ENCODE peak calls at places on chromosomes 13 and 19, in four cellular contexts. N, R, I and Z are unnamed samples.

GRCh38 chr13:93305886-93306285 is 79.3 kb downstream of the GPC6 start:
- DNase-seq in N (no peak), I (no peak), R (no peak), Z (no peak)

GRCh38 chr13:24931450-24932217 is 164.3 kb upstream of the PABPC3 start:
- DNase-seq in N (no peak), I (no peak), R (no peak), Z (no peak)

GRCh38 chr13:111589321-111589720 is 268.9 kb downstream of the TEX29 start:
- DNase-seq in I (no peak), R (no peak), N (no peak), Z (no peak)

GRCh38 chr13:114043421-114044053 is 69.7 kb upstream of the C13orf46 start:
- DNase-seq in N (no peak), R (peak), I (no peak), Z (no peak)

GRCh38 chr13:106596287-106596937 is 28.5 kb upstream of the ARGLU1 start:
- DNase-seq in I (no peak), N (no peak), R (no peak), Z (no peak)

GRCh38 chr19:51082641-51083040 is at the start of gene KLK14:
- DNase-seq in N (no peak), I (no peak), R (no peak), Z (no peak)

GRCh38 chr19:12112701-12113100 is 27.4 kb downstream of the ZNF20 start:
- DNase-seq in I (no peak), N (no peak), R (peak), Z (no peak)

GRCh38 chr13:84834201-84834600 is 951.9 kb upstream of the SLITRK1 start:
- DNase-seq in R (no peak), I (no peak), N (no peak), Z (no peak)

GRCh38 chr13:92317066-92317465 is 909.5 kb upstream of the GPC6 start:
- DNase-seq in R (no peak), I (no peak), N (no peak), Z (no peak)

GRCh38 chr19:54448037-54448773 is 794 bp upstream of the LENG8 start:
- DNase-seq in R (peak), I (peak), N (peak), Z (no peak)

GRCh38 chr19:21749090-21749489 is 18.3 kb downstream of the ZNF100 start:
- DNase-seq in I (no peak), N (no peak), R (no peak), Z (no peak)

GRCh38 chr13:40024962-40025714 is 369.7 kb downstream of the COG6 start:
- DNase-seq in N (no peak), R (no peak), I (no peak), Z (no peak)

GRCh38 chr13:23552171-23552570 is 18.0 kb upstream of the TNFRSF19 start:
- DNase-seq in N (no peak), R (peak), I (no peak), Z (no peak)

GRCh38 chr13:91661692-91662490 is 263.5 kb downstream of the GPC5 start:
- DNase-seq in I (no peak), R (no peak), N (no peak), Z (no peak)

GRCh38 chr13:24147570-24147963 is 13.0 kb upstream of the SPATA13 start:
- DNase-seq in R (peak), I (no peak), N (no peak), Z (no peak)

GRCh38 chr13:41502676-41503075 is 45.3 kb downstream of the RGCC start:
- DNase-seq in N (no peak), I (no peak), R (no peak), Z (no peak)

GRCh38 chr13:73657821-73658540 is 476.2 kb downstream of the KLF12 start:
- DNase-seq in N (no peak), R (no peak), I (no peak), Z (no peak)

GRCh38 chr13:64684685-64685431 is 2545.3 kb downstream of the PCDH9 start:
- DNase-seq in I (no peak), N (no peak), R (no peak), Z (no peak)

GRCh38 chr19:7843521-7843920 is 13.5 kb downstream of the EVI5L start:
- DNase-seq in R (no peak), N (no peak), I (no peak), Z (no peak)

GRCh38 chr19:1154731-1155351 is 19.2 kb downstream of the SBNO2 start:
- DNase-seq in N (peak), I (no peak), R (peak), Z (peak)

GRCh38 chr19:3142292-3142670 is 6.4 kb downstream of the GNA15 start:
- DNase-seq in R (no peak), N (peak), I (no peak), Z (no peak)

GRCh38 chr13:51645154-51645650 is 60.9 kb downstream of the WDFY2 start:
- DNase-seq in N (no peak), R (no peak), I (no peak), Z (no peak)

GRCh38 chr13:41222259-41222852 is 28.0 kb upstream of the KBTBD7 start:
- DNase-seq in N (peak), I (peak), R (peak), Z (no peak)

GRCh38 chr19:5515737-5516136 is 52.0 kb downstream of the TINCR start:
- DNase-seq in I (no peak), R (no peak), N (no peak), Z (no peak)

GRCh38 chr19:54002495-54003315 is 11.3 kb downstream of the CACNG6 start:
- DNase-seq in R (no peak), N (no peak), I (no peak), Z (no peak)

GRCh38 chr19:33402421-33403220 is 29.1 kb downstream of the CEBPG start:
- DNase-seq in R (no peak), I (peak), N (no peak), Z (no peak)

GRCh38 chr19:37975071-37975470 is 68.1 kb downstream of the SIPA1L3 start:
- DNase-seq in R (no peak), I (no peak), N (no peak), Z (no peak)
- TF ChIP-seq CTCF in R (no peak), I (no peak), N (no peak), Z (no peak)

GRCh38 chr19:10979950-10980349 is 19.1 kb downstream of the SMARCA4 start:
- DNase-seq in N (no peak), I (no peak), R (no peak), Z (no peak)
- TF ChIP-seq CTCF in N (no peak), I (no peak), R (no peak), Z (no peak)

DNA sequence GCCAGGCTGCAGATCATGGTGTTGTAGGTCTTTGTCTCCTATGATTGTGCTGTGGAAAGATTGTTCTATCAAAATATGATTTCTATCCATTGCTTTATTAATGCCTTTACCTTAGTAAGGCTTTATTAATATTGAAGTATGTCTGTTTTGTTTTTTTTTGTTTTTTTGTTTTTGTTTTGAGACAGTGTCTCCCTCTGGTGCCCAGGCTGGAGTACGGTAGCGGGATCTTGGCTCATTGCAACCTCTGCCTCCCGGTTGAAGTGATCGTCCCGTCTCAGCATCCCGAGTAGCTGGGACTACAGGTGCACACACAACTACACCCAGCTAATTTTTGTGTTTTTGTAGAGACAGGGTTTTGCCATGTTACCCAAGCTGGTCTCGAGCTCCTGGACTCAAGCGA is 7.7 kb downstream of the IRGC start:
- DNase-seq in N (no peak), I (no peak), R (no peak), Z (no peak)
- TF ChIP-seq CTCF in N (no peak), I (no peak), R (peak), Z (no peak)

GRCh38 chr13:46145950-46146349 is 36.0 kb downstream of the LCP1 start:
- DNase-seq in R (no peak), N (no peak), I (no peak), Z (no peak)

GRCh38 chr13:46150134-46150693 is 31.8 kb downstream of the LCP1 start:
- DNase-seq in N (no peak), R (no peak), I (no peak), Z (no peak)

GRCh38 chr13:46146898-46147297 is 35.1 kb downstream of the LCP1 start:
- DNase-seq in N (peak), R (peak), I (peak), Z (no peak)

GRCh38 chr13:46152627-46153328 is 29.2 kb downstream of the LCP1 start:
- DNase-seq in R (peak), I (no peak), N (no peak), Z (no peak)

DNA sequence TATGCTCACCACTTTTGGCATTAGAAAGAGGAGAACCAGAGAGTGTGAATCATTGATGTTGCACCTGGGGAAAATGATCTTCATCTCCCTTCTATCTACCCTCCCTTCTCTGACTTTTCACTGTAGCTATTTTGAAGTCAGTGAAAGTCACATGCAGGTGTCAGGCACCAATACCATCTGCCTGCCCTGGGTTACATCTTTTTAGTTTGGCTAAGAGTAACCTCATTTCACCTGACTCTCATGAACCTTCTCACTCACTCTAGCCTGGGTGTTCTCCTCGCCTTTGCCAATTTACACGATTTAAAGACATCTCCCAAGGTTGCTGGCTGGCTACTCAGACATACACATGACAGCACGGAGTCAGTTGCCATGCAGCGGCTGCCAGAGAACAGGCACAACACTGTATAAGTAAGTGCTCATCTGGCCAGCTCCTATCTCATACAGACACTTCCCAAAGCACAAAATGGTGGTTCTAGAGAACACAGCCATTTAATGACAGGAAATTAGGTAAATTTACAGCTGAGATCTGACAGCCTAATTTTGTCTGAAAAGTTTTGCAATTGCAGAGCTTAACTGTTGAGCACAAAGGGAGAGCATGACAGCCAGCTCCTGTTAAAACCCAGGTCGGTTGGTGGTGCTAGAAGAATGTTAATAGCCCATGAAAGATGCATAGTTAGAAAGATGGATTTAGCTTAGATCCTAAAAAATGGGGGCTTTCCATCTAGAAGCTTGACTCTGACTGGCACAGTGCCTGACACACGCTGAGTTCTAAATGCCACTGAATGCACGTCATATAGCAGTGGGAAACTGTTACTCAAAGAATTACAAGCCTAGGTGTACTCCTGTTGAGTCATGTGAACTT is 32.5 kb downstream of the LCP1 start:
- DNase-seq in I (no peak), R (no peak), N (no peak), Z (no peak)
- TF ChIP-seq CTCF in I (no peak), R (no peak), N (no peak), Z (no peak)

DNA sequence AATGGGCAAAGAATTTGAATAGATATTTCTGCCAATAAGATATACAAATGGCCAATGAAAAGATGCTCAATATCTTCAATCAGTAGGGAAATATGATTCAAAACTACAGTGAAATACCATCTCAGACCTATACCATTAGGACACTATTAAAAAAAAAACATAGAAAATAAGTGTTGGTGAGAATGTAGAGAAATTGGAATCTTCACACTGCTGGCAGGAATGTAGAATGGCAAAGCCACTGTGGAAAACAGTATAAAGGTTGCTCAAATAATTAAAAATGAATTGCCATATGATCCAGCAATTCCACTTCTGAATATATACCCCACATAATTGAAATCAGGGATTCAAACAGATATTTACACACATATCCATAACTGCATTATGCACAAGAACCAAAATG is 88.1 kb upstream of the STARD13 start:
- DNase-seq in I (no peak), N (no peak), R (no peak), Z (no peak)
- TF ChIP-seq CTCF in I (no peak), N (no peak), R (no peak), Z (no peak)

DNA sequence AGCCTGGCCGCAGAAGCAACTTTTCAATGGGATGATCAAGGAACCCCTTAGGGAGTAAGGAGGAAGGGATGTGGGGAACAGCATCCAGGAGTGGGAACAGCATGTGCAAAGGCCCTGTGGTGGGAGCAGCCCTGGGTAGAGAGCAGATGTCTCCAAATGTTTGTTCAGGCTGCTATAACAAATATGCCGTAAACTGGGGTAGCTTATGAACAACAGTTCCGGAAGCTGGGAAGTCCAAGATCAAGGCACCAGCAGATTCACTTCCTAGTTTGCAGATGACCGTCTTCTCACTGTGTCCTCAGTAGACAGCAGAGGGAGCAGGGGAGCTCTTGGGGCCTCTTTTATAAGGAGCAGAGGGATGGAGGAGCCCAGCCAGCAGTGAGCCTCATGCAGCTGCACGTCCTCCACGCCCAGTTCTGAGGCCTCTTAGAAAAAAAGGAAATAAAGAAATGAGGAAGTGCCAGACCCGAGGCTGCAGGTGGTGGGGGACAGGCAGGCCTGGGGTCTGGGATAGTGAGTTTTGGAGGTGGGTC is 4.2 kb upstream of the LRRC25 start:
- DNase-seq in R (peak), N (peak), I (no peak), Z (no peak)
- TF ChIP-seq CTCF in R (peak), N (peak), I (peak), Z (no peak)

DNA sequence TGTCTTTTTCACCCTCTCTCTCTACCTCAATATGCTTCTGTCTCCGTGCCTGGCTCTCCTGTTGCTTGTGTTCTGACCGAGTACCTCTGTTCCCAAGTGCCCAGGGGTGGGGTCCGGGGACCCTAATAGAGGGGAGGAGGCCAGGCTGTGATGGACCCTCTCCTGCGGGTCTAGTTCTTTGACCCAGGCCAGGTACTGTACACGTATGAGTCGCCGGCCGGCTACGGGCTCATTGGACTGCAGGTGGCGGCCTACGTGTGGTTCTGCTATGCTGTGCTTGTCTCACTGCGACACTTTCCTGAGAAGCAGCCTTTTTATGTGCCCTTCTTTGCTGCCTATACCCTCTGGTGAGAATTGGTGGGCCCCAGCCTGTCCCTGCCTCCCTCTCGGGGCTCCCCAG is 4.4 kb downstream of the TMEM145 start:
- DNase-seq in I (no peak), N (no peak), R (no peak), Z (no peak)
- TF ChIP-seq CTCF in I (no peak), N (no peak), R (peak), Z (no peak)